ENCODE peak calls at places on chromosomes 13 and 19, in ten cellular contexts. Q is cardiac muscle cell, J is PC-3, P is mesenchymal stem cell, O is cardiac fibroblast, A is brain microvascular endothelial cell, R is ovary, U is A549, N is heart left ventricle, C is uterus. X is an unnamed sample.
A peak's percentile ranks its signal among the peaks of the same experiment; 100 is the strongest.

GRCh38 chr19:16594131-16594586 is 21.9 kb upstream of the SLC35E1 start:
- DNase-seq in R (no peak), P (no peak), A (no peak), J (no peak), U (no peak), N (no peak), C (no peak), Q (no peak), O (no peak), X (no peak)

GRCh38 chr19:13751436-13751835 is 12.9 kb upstream of the MRI1 start:
- DNase-seq in C (no peak), A (no peak), J (no peak), N (no peak), R (no peak), Q (no peak), O (no peak), P (no peak), U (no peak), X (no peak)

GRCh38 chr13:74930402-74931165 is 551.4 kb downstream of the TBC1D4 start:
- DNase-seq in R (no peak), N (no peak), C (no peak), J (peak; percentile 86), Q (no peak), A (peak; percentile 51), U (no peak), O (peak; percentile 22), P (peak; percentile 13), X (no peak)

GRCh38 chr19:45016388-45017314 is 15.4 kb downstream of the RELB start:
- DNase-seq in N (peak; percentile 41), U (peak; percentile 78), O (peak; percentile 85), J (peak; percentile 72), R (peak; percentile 62), Q (peak; percentile 70), C (no peak), A (peak; percentile 40), P (peak; percentile 76), X (no peak)

GRCh38 chr19:40605201-40605971 is 4.2 kb downstream of the LTBP4 start:
- DNase-seq in O (peak; percentile 67), A (peak; percentile 30), Q (peak; percentile 72), U (peak; percentile 96), R (peak; percentile 85), P (peak; percentile 71), C (peak; percentile 67), N (peak; percentile 65), J (peak; percentile 83), X (peak; percentile 81)

GRCh38 chr13:48236528-48237353 is 3.7 kb downstream of the ITM2B start:
- DNase-seq in C (no peak), U (no peak), P (peak; percentile 66), J (no peak), N (no peak), Q (peak; percentile 9), R (no peak), A (no peak), O (peak; percentile 74), X (no peak)

GRCh38 chr13:27203854-27204253 is 32.2 kb upstream of the USP12 start:
- DNase-seq in R (no peak), Q (no peak), J (peak; percentile 29), O (peak; percentile 41), N (no peak), A (no peak), U (peak; percentile 44), P (no peak), C (no peak), X (no peak)

GRCh38 chr13:45773236-45773635 is 71.1 kb downstream of the CBY2 start:
- DNase-seq in R (no peak), U (no peak), J (no peak), C (no peak), P (peak; percentile 80), O (no peak), A (no peak), Q (no peak), N (no peak), X (no peak)

GRCh38 chr19:55685776-55686175 is 10.8 kb downstream of the EPN1 start:
- DNase-seq in A (no peak), J (no peak), C (no peak), N (no peak), Q (no peak), O (no peak), R (no peak), P (no peak), U (no peak), X (no peak)

GRCh38 chr19:40691421-40692211 is 1.2 kb upstream of the NUMBL start:
- DNase-seq in A (no peak), Q (no peak), P (peak; percentile 9), C (peak; percentile 47), O (no peak), J (no peak), N (no peak), R (peak; percentile 67), U (peak; percentile 49), X (no peak)

GRCh38 chr13:85798999-85799646 is at the start of gene SLITRK6:
- DNase-seq in Q (peak; percentile 44), A (peak; percentile 79), O (peak; percentile 46), R (no peak), C (no peak), U (peak; percentile 81), J (peak; percentile 93), N (no peak), P (peak; percentile 83), X (no peak)
- H3K4me3 ChIP-seq in Q (no peak within 1 kb of the TSS), A (no peak within 1 kb of the TSS), O (no peak within 1 kb of the TSS), R (no peak within 1 kb of the TSS), C (no peak within 1 kb of the TSS), U (peak within 1 kb of the TSS; percentile 43), J (peak within 1 kb of the TSS; percentile 71), N (peak within 1 kb of the TSS; percentile 3), P (no peak within 1 kb of the TSS), X (no peak within 1 kb of the TSS)

GRCh38 chr19:24141612-24142011 is 54.6 kb downstream of the ZNF254 start:
- DNase-seq in R (no peak), U (no peak), A (no peak), O (no peak), J (no peak), Q (no peak), C (no peak), P (no peak), N (no peak), X (no peak)
- H3K4me3 ChIP-seq in R (no peak overlapping the region), U (no peak overlapping the region), A (no peak overlapping the region), O (no peak overlapping the region), J (no peak overlapping the region), Q (no peak overlapping the region), C (no peak overlapping the region), P (no peak overlapping the region), N (no peak overlapping the region), X (no peak overlapping the region)

GRCh38 chr19:35845215-35846037 is 6.9 kb downstream of the NPHS1 start:
- DNase-seq in Q (peak; percentile 49), N (no peak), O (no peak), C (no peak), U (peak; percentile 84), P (peak; percentile 8), A (no peak), J (peak; percentile 11), R (no peak), X (no peak)
- H3K4me3 ChIP-seq in Q (peak overlapping the region; percentile 0), N (peak overlapping the region; percentile 34), O (no peak overlapping the region), C (no peak overlapping the region), U (peak overlapping the region; percentile 49), P (peak overlapping the region; percentile 41), A (no peak overlapping the region), J (peak overlapping the region; percentile 52), R (no peak overlapping the region), X (peak overlapping the region; percentile 59)

DNA sequence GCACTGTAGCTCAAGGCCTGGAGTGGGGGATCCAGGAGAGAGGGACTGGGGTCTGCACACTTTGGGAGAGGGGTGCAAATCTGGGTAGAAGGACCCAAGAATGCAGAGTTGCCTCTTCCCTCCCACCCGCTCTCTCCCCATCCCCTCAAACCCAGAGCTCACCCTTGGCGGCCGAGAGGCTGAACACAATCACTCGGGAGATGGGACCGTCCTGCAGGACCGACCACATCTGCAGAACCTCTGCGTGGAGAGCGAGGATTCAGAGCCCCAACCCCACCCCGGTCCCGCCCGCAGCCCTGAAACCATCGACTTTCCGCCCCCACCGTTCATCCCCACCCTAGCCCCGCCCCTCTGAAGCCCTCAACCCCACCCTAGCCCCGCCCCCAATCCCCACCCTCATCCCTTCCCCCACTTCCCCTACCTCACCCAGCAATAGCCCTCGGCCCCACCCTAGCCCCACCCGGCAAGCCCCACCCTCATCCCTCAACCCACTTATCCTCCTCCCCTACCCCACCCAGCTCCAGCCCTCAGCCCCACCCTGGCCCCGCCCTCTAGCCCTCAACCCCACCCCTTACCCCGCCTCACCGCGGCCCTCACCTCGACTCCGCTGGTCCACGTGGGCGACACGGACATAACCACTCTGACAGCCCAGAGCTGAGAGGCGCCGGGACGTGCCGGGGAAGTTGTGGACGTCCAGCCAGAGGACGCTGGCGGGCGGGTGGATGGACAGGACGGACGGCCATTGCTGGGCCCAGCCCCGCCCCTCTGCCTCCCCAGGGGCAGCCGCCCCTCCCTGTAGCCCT is 4.1 kb downstream of the KPTN start:
- DNase-seq in C (no peak), J (no peak), N (no peak), P (peak; percentile 16), O (peak; percentile 13), Q (peak; percentile 56), R (peak; percentile 22), U (no peak), A (no peak), X (no peak)
- H3K4me3 ChIP-seq in C (no peak overlapping the region), J (no peak overlapping the region), N (peak overlapping the region; percentile 11), P (no peak overlapping the region), O (no peak overlapping the region), Q (no peak overlapping the region), R (no peak overlapping the region), U (no peak overlapping the region), A (peak overlapping the region; percentile 26), X (peak overlapping the region; percentile 46)

X was measured in coronary artery.